ENCODE peak calls at places on chromosomes 3 and 15, in nine cellular contexts. One of them, this sample, is unnamed.
A peak's percentile ranks its signal among the peaks of the same experiment; 100 is the strongest.

GRCh38 chr15:66021801-66022525 is 152.7 kb downstream of the RAB11A start:
- DNase-seq in body of pancreas: no peak
- DNase-seq in psoas muscle: no peak
- DNase-seq in RWPE1: no peak
- DNase-seq in neural progenitor cell: no peak
- DNase-seq in CD8-positive, alpha-beta T cell: no peak
- DNase-seq in suprapubic skin: no peak
- DNase-seq in brain microvascular endothelial cell: no peak
- DNase-seq in coronary artery: no peak
- DNase-seq in this sample: no peak

GRCh38 chr3:133756716-133757694 is 10.8 kb downstream of the TF start:
- DNase-seq in body of pancreas: no peak
- DNase-seq in psoas muscle: no peak
- DNase-seq in RWPE1: no peak
- DNase-seq in neural progenitor cell: no peak
- DNase-seq in CD8-positive, alpha-beta T cell: no peak
- DNase-seq in suprapubic skin: no peak
- DNase-seq in brain microvascular endothelial cell: no peak
- DNase-seq in coronary artery: no peak
- DNase-seq in this sample: no peak

GRCh38 chr3:25592510-25592968 is 72.2 kb downstream of the TOP2B start:
- DNase-seq in body of pancreas: peak; percentile 29
- DNase-seq in psoas muscle: peak; percentile 43
- DNase-seq in RWPE1: peak; percentile 20
- DNase-seq in neural progenitor cell: peak; percentile 43
- DNase-seq in CD8-positive, alpha-beta T cell: no peak
- DNase-seq in suprapubic skin: no peak
- DNase-seq in brain microvascular endothelial cell: peak; percentile 90
- DNase-seq in coronary artery: peak; percentile 85
- DNase-seq in this sample: no peak

GRCh38 chr3:99249627-99250026 is 348.1 kb upstream of the DCBLD2 start:
- DNase-seq in body of pancreas: no peak
- DNase-seq in psoas muscle: no peak
- DNase-seq in RWPE1: no peak
- DNase-seq in neural progenitor cell: no peak
- DNase-seq in CD8-positive, alpha-beta T cell: no peak
- DNase-seq in suprapubic skin: no peak
- DNase-seq in brain microvascular endothelial cell: no peak
- DNase-seq in coronary artery: no peak
- DNase-seq in this sample: no peak

GRCh38 chr3:66312039-66312438 is 91.2 kb downstream of the SLC25A26 start:
- DNase-seq in body of pancreas: no peak
- DNase-seq in psoas muscle: no peak
- DNase-seq in RWPE1: no peak
- DNase-seq in neural progenitor cell: no peak
- DNase-seq in CD8-positive, alpha-beta T cell: peak; percentile 40
- DNase-seq in suprapubic skin: no peak
- DNase-seq in brain microvascular endothelial cell: no peak
- DNase-seq in coronary artery: no peak
- DNase-seq in this sample: no peak

GRCh38 chr15:90597477-90598052 is 67.8 kb downstream of the CRTC3 start:
- DNase-seq in body of pancreas: no peak
- DNase-seq in psoas muscle: no peak
- DNase-seq in RWPE1: no peak
- DNase-seq in neural progenitor cell: no peak
- DNase-seq in CD8-positive, alpha-beta T cell: no peak
- DNase-seq in suprapubic skin: no peak
- DNase-seq in brain microvascular endothelial cell: no peak
- DNase-seq in coronary artery: no peak
- DNase-seq in this sample: no peak

GRCh38 chr3:41854956-41855355 is 106.9 kb downstream of the ULK4 start:
- DNase-seq in body of pancreas: no peak
- DNase-seq in psoas muscle: no peak
- DNase-seq in RWPE1: no peak
- DNase-seq in neural progenitor cell: no peak
- DNase-seq in CD8-positive, alpha-beta T cell: no peak
- DNase-seq in suprapubic skin: no peak
- DNase-seq in brain microvascular endothelial cell: no peak
- DNase-seq in coronary artery: no peak
- DNase-seq in this sample: no peak

GRCh38 chr3:134392336-134392983 is 18.2 kb upstream of the AMOTL2 start:
- DNase-seq in body of pancreas: no peak
- DNase-seq in psoas muscle: no peak
- DNase-seq in RWPE1: no peak
- DNase-seq in neural progenitor cell: no peak
- DNase-seq in CD8-positive, alpha-beta T cell: no peak
- DNase-seq in suprapubic skin: no peak
- DNase-seq in brain microvascular endothelial cell: no peak
- DNase-seq in coronary artery: no peak
- DNase-seq in this sample: no peak

GRCh38 chr3:142983318-142983717 is 18.1 kb upstream of the U2SURP start:
- DNase-seq in body of pancreas: no peak
- DNase-seq in psoas muscle: no peak
- DNase-seq in RWPE1: no peak
- DNase-seq in neural progenitor cell: no peak
- DNase-seq in CD8-positive, alpha-beta T cell: no peak
- DNase-seq in suprapubic skin: no peak
- DNase-seq in brain microvascular endothelial cell: no peak
- DNase-seq in coronary artery: no peak
- DNase-seq in this sample: no peak

GRCh38 chr3:142981901-142982773 is 18.7 kb upstream of the PAQR9 start:
- DNase-seq in body of pancreas: no peak
- DNase-seq in psoas muscle: no peak
- DNase-seq in RWPE1: no peak
- DNase-seq in neural progenitor cell: peak; percentile 11
- DNase-seq in CD8-positive, alpha-beta T cell: no peak
- DNase-seq in suprapubic skin: no peak
- DNase-seq in brain microvascular endothelial cell: no peak
- DNase-seq in coronary artery: no peak
- DNase-seq in this sample: no peak

GRCh38 chr3:142984255-142984654 is 17.1 kb upstream of the U2SURP start:
- DNase-seq in body of pancreas: no peak
- DNase-seq in psoas muscle: no peak
- DNase-seq in RWPE1: no peak
- DNase-seq in neural progenitor cell: no peak
- DNase-seq in CD8-positive, alpha-beta T cell: no peak
- DNase-seq in suprapubic skin: no peak
- DNase-seq in brain microvascular endothelial cell: no peak
- DNase-seq in coronary artery: no peak
- DNase-seq in this sample: no peak

GRCh38 chr3:142977399-142977728 is 13.9 kb upstream of the PAQR9 start:
- DNase-seq in body of pancreas: no peak
- DNase-seq in psoas muscle: no peak
- DNase-seq in RWPE1: no peak
- DNase-seq in neural progenitor cell: no peak
- DNase-seq in CD8-positive, alpha-beta T cell: no peak
- DNase-seq in suprapubic skin: no peak
- DNase-seq in brain microvascular endothelial cell: peak; percentile 31
- DNase-seq in coronary artery: no peak
- DNase-seq in this sample: no peak

DNA sequence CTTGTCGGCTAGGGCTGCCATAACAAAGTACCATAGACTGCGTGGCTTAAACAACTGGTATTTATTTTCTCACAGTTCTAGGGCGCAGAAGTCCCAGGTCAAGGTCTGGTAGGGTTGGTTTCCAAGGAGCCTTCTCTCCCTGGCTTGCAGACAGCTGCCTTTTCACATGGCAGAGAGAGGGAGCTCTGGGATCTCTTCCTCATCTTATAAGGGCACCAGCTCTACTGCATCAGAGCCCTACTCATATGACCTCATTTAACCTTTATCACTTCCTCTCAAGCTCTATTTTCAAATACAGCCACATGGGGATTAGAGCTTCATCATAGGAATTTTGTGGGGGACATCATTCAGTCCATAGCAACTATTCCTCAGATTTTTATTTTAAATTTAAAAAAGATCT is 17.6 kb upstream of the PAQR9 start:
- DNase-seq in body of pancreas: no peak
- DNase-seq in psoas muscle: no peak
- DNase-seq in RWPE1: no peak
- DNase-seq in neural progenitor cell: peak; percentile 33
- DNase-seq in CD8-positive, alpha-beta T cell: no peak
- DNase-seq in suprapubic skin: no peak
- DNase-seq in brain microvascular endothelial cell: no peak
- DNase-seq in coronary artery: no peak
- DNase-seq in this sample: no peak
- TF ChIP-seq CTCF in body of pancreas: no peak
- TF ChIP-seq CTCF in psoas muscle: no peak
- TF ChIP-seq CTCF in RWPE1: no peak
- TF ChIP-seq CTCF in neural progenitor cell: no peak
- TF ChIP-seq CTCF in CD8-positive, alpha-beta T cell: no peak
- TF ChIP-seq CTCF in suprapubic skin: no peak
- TF ChIP-seq CTCF in brain microvascular endothelial cell: no peak
- TF ChIP-seq CTCF in coronary artery: no peak
- TF ChIP-seq CTCF in this sample: no peak

DNA sequence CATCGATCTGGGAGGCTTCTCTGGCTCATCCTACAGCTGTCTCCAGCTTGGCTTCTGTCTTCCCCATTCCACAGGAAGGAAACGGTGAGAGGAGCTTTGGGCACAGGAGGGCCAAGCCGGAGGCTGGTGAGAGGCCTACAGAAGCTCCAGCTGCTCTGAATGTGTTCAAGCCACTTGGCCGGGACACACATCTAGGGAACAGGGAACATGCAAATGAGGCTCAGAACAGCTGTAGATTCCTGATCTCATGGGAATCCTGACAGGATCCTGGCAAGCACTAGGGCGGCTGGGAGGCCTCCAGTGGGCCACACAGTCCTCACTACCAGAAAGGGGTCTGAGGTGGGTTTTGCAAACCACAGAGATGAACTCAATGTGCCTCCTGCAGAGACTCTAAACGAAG is 13.7 kb downstream of the SEMA5B start:
- DNase-seq in body of pancreas: no peak
- DNase-seq in psoas muscle: no peak
- DNase-seq in RWPE1: no peak
- DNase-seq in neural progenitor cell: no peak
- DNase-seq in CD8-positive, alpha-beta T cell: no peak
- DNase-seq in suprapubic skin: no peak
- DNase-seq in brain microvascular endothelial cell: no peak
- DNase-seq in coronary artery: no peak
- DNase-seq in this sample: no peak
- H3K27ac ChIP-seq in body of pancreas: no peak overlapping the region
- H3K27ac ChIP-seq in psoas muscle: no peak overlapping the region
- H3K27ac ChIP-seq in RWPE1: no peak overlapping the region
- H3K27ac ChIP-seq in neural progenitor cell: no peak overlapping the region
- H3K27ac ChIP-seq in CD8-positive, alpha-beta T cell: no peak overlapping the region
- H3K27ac ChIP-seq in suprapubic skin: no peak overlapping the region
- H3K27ac ChIP-seq in brain microvascular endothelial cell: no peak overlapping the region
- H3K27ac ChIP-seq in coronary artery: no peak overlapping the region
- H3K27ac ChIP-seq in this sample: no peak overlapping the region

GRCh38 chr3:4548769-4549168 is 55.6 kb downstream of the ITPR1 start:
- DNase-seq in body of pancreas: no peak
- DNase-seq in psoas muscle: no peak
- DNase-seq in RWPE1: no peak
- DNase-seq in neural progenitor cell: no peak
- DNase-seq in CD8-positive, alpha-beta T cell: no peak
- DNase-seq in suprapubic skin: no peak
- DNase-seq in brain microvascular endothelial cell: no peak
- DNase-seq in coronary artery: no peak
- DNase-seq in this sample: no peak

GRCh38 chr3:4547799-4548198 is 54.7 kb downstream of the ITPR1 start:
- DNase-seq in body of pancreas: no peak
- DNase-seq in psoas muscle: no peak
- DNase-seq in RWPE1: no peak
- DNase-seq in neural progenitor cell: no peak
- DNase-seq in CD8-positive, alpha-beta T cell: no peak
- DNase-seq in suprapubic skin: no peak
- DNase-seq in brain microvascular endothelial cell: no peak
- DNase-seq in coronary artery: no peak
- DNase-seq in this sample: no peak

GRCh38 chr3:4546346-4547178 is 53.4 kb downstream of the ITPR1 start:
- DNase-seq in body of pancreas: no peak
- DNase-seq in psoas muscle: no peak
- DNase-seq in RWPE1: no peak
- DNase-seq in neural progenitor cell: no peak
- DNase-seq in CD8-positive, alpha-beta T cell: no peak
- DNase-seq in suprapubic skin: no peak
- DNase-seq in brain microvascular endothelial cell: no peak
- DNase-seq in coronary artery: no peak
- DNase-seq in this sample: no peak

GRCh38 chr3:4550957-4551754 is 58.0 kb downstream of the ITPR1 start:
- DNase-seq in body of pancreas: no peak
- DNase-seq in psoas muscle: no peak
- DNase-seq in RWPE1: no peak
- DNase-seq in neural progenitor cell: no peak
- DNase-seq in CD8-positive, alpha-beta T cell: no peak
- DNase-seq in suprapubic skin: no peak
- DNase-seq in brain microvascular endothelial cell: no peak
- DNase-seq in coronary artery: no peak
- DNase-seq in this sample: no peak

DNA sequence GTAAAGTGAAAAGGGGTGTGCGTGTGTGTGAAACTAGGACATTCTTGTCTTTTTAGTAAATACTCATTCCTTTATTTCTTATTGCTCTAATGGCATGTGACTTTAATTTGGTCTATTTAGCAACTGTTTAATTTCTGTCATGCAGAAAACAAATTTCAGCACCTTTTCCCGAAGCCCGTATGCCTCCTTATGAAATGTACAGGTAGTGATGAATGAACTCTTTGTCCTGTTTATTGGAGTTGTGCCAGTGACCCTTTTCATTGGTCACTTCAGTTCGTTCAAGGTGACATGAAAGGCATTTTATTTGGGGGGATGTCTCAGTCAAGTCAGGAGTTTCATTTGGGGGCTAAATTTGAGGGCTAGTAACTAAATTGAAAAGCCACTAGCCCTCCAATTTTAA is 55.2 kb downstream of the ITPR1 start:
- DNase-seq in body of pancreas: no peak
- DNase-seq in psoas muscle: no peak
- DNase-seq in RWPE1: no peak
- DNase-seq in neural progenitor cell: no peak
- DNase-seq in CD8-positive, alpha-beta T cell: no peak
- DNase-seq in suprapubic skin: no peak
- DNase-seq in brain microvascular endothelial cell: no peak
- DNase-seq in coronary artery: no peak
- DNase-seq in this sample: no peak
- TF ChIP-seq CTCF in body of pancreas: no peak
- TF ChIP-seq CTCF in psoas muscle: no peak
- TF ChIP-seq CTCF in RWPE1: no peak
- TF ChIP-seq CTCF in neural progenitor cell: no peak
- TF ChIP-seq CTCF in CD8-positive, alpha-beta T cell: no peak
- TF ChIP-seq CTCF in suprapubic skin: no peak
- TF ChIP-seq CTCF in brain microvascular endothelial cell: no peak
- TF ChIP-seq CTCF in coronary artery: no peak
- TF ChIP-seq CTCF in this sample: no peak

GRCh38 chr3:143653935-143654334 is 194.3 kb downstream of the SLC9A9 start:
- DNase-seq in body of pancreas: no peak
- DNase-seq in psoas muscle: no peak
- DNase-seq in RWPE1: no peak
- DNase-seq in neural progenitor cell: no peak
- DNase-seq in CD8-positive, alpha-beta T cell: no peak
- DNase-seq in suprapubic skin: no peak
- DNase-seq in brain microvascular endothelial cell: no peak
- DNase-seq in coronary artery: no peak
- DNase-seq in this sample: no peak

GRCh38 chr3:143650827-143651226 is 197.4 kb downstream of the SLC9A9 start:
- DNase-seq in body of pancreas: no peak
- DNase-seq in psoas muscle: no peak
- DNase-seq in RWPE1: no peak
- DNase-seq in neural progenitor cell: no peak
- DNase-seq in CD8-positive, alpha-beta T cell: no peak
- DNase-seq in suprapubic skin: no peak
- DNase-seq in brain microvascular endothelial cell: no peak
- DNase-seq in coronary artery: no peak
- DNase-seq in this sample: no peak

GRCh38 chr3:143652118-143652517 is 196.2 kb downstream of the SLC9A9 start:
- DNase-seq in body of pancreas: no peak
- DNase-seq in psoas muscle: no peak
- DNase-seq in RWPE1: no peak
- DNase-seq in neural progenitor cell: no peak
- DNase-seq in CD8-positive, alpha-beta T cell: no peak
- DNase-seq in suprapubic skin: no peak
- DNase-seq in brain microvascular endothelial cell: no peak
- DNase-seq in coronary artery: no peak
- DNase-seq in this sample: no peak

GRCh38 chr3:143654906-143655305 is 193.4 kb downstream of the SLC9A9 start:
- DNase-seq in body of pancreas: no peak
- DNase-seq in psoas muscle: no peak
- DNase-seq in RWPE1: peak; percentile 26
- DNase-seq in neural progenitor cell: no peak
- DNase-seq in CD8-positive, alpha-beta T cell: no peak
- DNase-seq in suprapubic skin: no peak
- DNase-seq in brain microvascular endothelial cell: no peak
- DNase-seq in coronary artery: no peak
- DNase-seq in this sample: no peak

GRCh38 chr3:143653493-143653892 is 194.8 kb downstream of the SLC9A9 start:
- DNase-seq in body of pancreas: no peak
- DNase-seq in psoas muscle: no peak
- DNase-seq in RWPE1: no peak
- DNase-seq in neural progenitor cell: no peak
- DNase-seq in CD8-positive, alpha-beta T cell: no peak
- DNase-seq in suprapubic skin: no peak
- DNase-seq in brain microvascular endothelial cell: no peak
- DNase-seq in coronary artery: no peak
- DNase-seq in this sample: no peak
- H3K27ac ChIP-seq in body of pancreas: no peak overlapping the region
- H3K27ac ChIP-seq in psoas muscle: no peak overlapping the region
- H3K27ac ChIP-seq in RWPE1: no peak overlapping the region
- H3K27ac ChIP-seq in neural progenitor cell: no peak overlapping the region
- H3K27ac ChIP-seq in CD8-positive, alpha-beta T cell: no peak overlapping the region
- H3K27ac ChIP-seq in suprapubic skin: no peak overlapping the region
- H3K27ac ChIP-seq in brain microvascular endothelial cell: no peak overlapping the region
- H3K27ac ChIP-seq in coronary artery: no peak overlapping the region
- H3K27ac ChIP-seq in this sample: no peak overlapping the region